ENCODE peak calls at places on chromosomes 5 and 9, in ten cellular contexts. B is fibroblast of villous mesenchyme, X is endothelial cell, S is progenitor cell of endocrine pancreas, P is cardiac fibroblast, U is A549, C is glutamatergic neuron, D is astrocyte, L is AG04450, R is MCF 10A. O is an unnamed sample.

GRCh38 chr5:144815131-144815530 is 644.5 kb downstream of the KCTD16 start:
- DNase-seq in B (no peak), X (no peak), S (no peak), P (peak), U (no peak), C (no peak), D (no peak), L (no peak), R (no peak), O (no peak)

GRCh38 chr9:112271466-112272098 is 61.8 kb downstream of the PTBP3 start:
- DNase-seq in B (no peak), X (no peak), S (no peak), P (peak), U (peak), C (no peak), D (peak), L (no peak), R (no peak), O (no peak)

GRCh38 chr9:106075568-106075967 is 381.2 kb downstream of the TMEM38B start:
- DNase-seq in B (no peak), X (no peak), S (no peak), P (no peak), U (no peak), C (no peak), D (no peak), L (no peak), R (peak), O (no peak)

GRCh38 chr5:173963867-173964429 is 25.0 kb upstream of the C5orf47 start:
- DNase-seq in B (no peak), X (no peak), S (no peak), P (no peak), U (no peak), C (peak), D (peak), L (no peak), R (no peak), O (no peak)

GRCh38 chr9:105662184-105663104 is at the start of gene TAL2:
- DNase-seq in B (no peak), X (no peak), S (no peak), P (no peak), U (no peak), C (no peak), D (no peak), L (no peak), R (no peak), O (peak)

GRCh38 chr5:30401479-30402058 is 791.9 kb upstream of the CDH6 start:
- DNase-seq in B (no peak), X (peak), S (peak), P (peak), U (no peak), C (peak), D (peak), L (peak), R (peak), O (no peak)

GRCh38 chr5:57176350-57176857 is 2.5 kb downstream of the GPBP1 start:
- DNase-seq in B (peak), X (no peak), S (no peak), P (peak), U (no peak), C (no peak), D (peak), L (no peak), R (peak), O (no peak)

GRCh38 chr9:69785757-69786156 is 25.9 kb upstream of the PTAR1 start:
- DNase-seq in B (peak), X (no peak), S (no peak), P (peak), U (no peak), C (no peak), D (peak), L (peak), R (peak), O (no peak)

GRCh38 chr9:69314547-69314946 is 10.5 kb upstream of the ENTREP1 start:
- DNase-seq in B (no peak), X (no peak), S (no peak), P (peak), U (no peak), C (no peak), D (no peak), L (no peak), R (no peak), O (no peak)

GRCh38 chr9:127501821-127502343 is 50.6 kb downstream of the LRSAM1 start:
- DNase-seq in B (no peak), X (no peak), S (no peak), P (no peak), U (no peak), C (no peak), D (no peak), L (no peak), R (no peak), O (no peak)

GRCh38 chr5:90645024-90645610 is 86.5 kb downstream of the ADGRV1 start:
- DNase-seq in B (no peak), X (no peak), S (no peak), P (no peak), U (no peak), C (no peak), D (peak), L (no peak), R (no peak), O (no peak)

GRCh38 chr9:34428325-34428958 is 29.9 kb downstream of the FAM219A start:
- DNase-seq in B (no peak), X (no peak), S (no peak), P (no peak), U (no peak), C (no peak), D (peak), L (no peak), R (no peak), O (no peak)

DNA sequence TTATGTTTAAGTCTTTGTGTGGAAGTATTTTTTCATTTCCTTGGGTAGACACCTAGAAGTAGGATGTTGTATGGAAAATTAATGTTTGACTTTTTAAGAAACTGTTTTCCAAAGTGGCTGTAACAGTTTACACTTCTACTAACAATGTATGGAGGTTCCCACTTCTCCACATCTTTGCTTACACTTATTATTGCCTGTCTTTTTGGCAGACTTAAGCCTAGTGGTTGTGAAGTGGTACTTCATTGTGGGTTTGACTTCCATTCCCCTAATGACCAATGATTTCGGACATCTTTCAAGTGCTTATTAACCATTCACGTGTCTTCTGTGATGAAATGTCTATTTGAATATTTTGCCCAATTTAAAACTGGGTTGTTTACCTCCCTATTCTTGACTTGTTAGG is 91.5 kb upstream of the CDKN2B start:
- DNase-seq in B (no peak), X (no peak), S (no peak), P (peak), U (no peak), C (no peak), D (no peak), L (no peak), R (no peak), O (no peak)
- TF ChIP-seq CTCF in B (peak), X (peak), S (peak), P (peak), U (no peak), C (peak), D (peak), L (peak), R (no peak), O (no peak)

GRCh38 chr5:3512291-3512690 is 83.3 kb upstream of the IRX1 start:
- DNase-seq in B (no peak), X (no peak), S (no peak), P (no peak), U (no peak), C (no peak), D (no peak), L (no peak), R (no peak), O (no peak)

GRCh38 chr5:3510642-3511041 is 85.0 kb upstream of the IRX1 start:
- DNase-seq in B (no peak), X (no peak), S (no peak), P (no peak), U (no peak), C (no peak), D (no peak), L (no peak), R (no peak), O (no peak)

GRCh38 chr5:3511774-3512173 is 83.9 kb upstream of the IRX1 start:
- DNase-seq in B (no peak), X (no peak), S (no peak), P (no peak), U (no peak), C (no peak), D (no peak), L (no peak), R (no peak), O (no peak)

DNA sequence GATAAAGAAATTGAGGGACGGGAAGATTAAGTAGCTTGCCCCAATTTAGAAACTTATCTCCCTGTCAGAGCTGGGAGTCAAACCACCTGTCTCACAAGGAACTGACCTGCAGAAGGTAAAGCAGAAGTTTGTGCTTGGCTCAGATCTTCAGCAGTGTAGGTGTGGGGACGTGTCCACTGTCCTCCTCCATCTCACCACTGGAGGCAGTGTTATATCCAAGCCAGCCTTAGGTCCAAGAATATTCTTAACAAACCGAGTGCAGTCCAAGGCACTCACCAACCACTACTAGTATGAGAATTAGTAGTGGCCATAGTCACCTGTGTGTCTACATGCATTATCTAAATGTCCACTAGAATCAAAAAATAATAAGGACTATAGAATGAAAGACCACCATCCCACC is 86.3 kb upstream of the IRX1 start:
- DNase-seq in B (no peak), X (no peak), S (no peak), P (no peak), U (no peak), C (no peak), D (no peak), L (no peak), R (peak), O (no peak)
- TF ChIP-seq CTCF in B (no peak), X (no peak), S (peak), P (no peak), U (no peak), C (no peak), D (no peak), L (no peak), R (no peak), O (no peak)

GRCh38 chr9:85118990-85119755 is 449.6 kb downstream of the NTRK2 start:
- DNase-seq in B (no peak), X (no peak), S (no peak), P (no peak), U (no peak), C (no peak), D (peak), L (no peak), R (peak), O (no peak)
- TF ChIP-seq CTCF in B (no peak), X (no peak), S (no peak), P (no peak), U (no peak), C (no peak), D (no peak), L (no peak), R (no peak), O (no peak)

GRCh38 chr5:15683332-15683731 is 183.4 kb downstream of the FBXL7 start:
- DNase-seq in B (no peak), X (peak), S (no peak), P (peak), U (no peak), C (peak), D (no peak), L (no peak), R (peak), O (no peak)
- TF ChIP-seq CTCF in B (peak), X (peak), S (peak), P (peak), U (no peak), C (no peak), D (no peak), L (peak), R (peak), O (no peak)

GRCh38 chr5:142600611-142601360 is 85.1 kb downstream of the FGF1 start:
- DNase-seq in B (peak), X (no peak), S (no peak), P (peak), U (no peak), C (no peak), D (peak), L (peak), R (no peak), O (no peak)

GRCh38 chr5:142600092-142600491 is 85.8 kb downstream of the FGF1 start:
- DNase-seq in B (no peak), X (no peak), S (no peak), P (no peak), U (no peak), C (no peak), D (no peak), L (no peak), R (no peak), O (no peak)

GRCh38 chr5:142602720-142603245 is 83.1 kb downstream of the FGF1 start:
- DNase-seq in B (no peak), X (no peak), S (no peak), P (peak), U (no peak), C (no peak), D (no peak), L (no peak), R (peak), O (no peak)

GRCh38 chr5:142598338-142598700 is 87.6 kb downstream of the FGF1 start:
- DNase-seq in B (no peak), X (no peak), S (no peak), P (no peak), U (no peak), C (no peak), D (no peak), L (no peak), R (no peak), O (no peak)

GRCh38 chr5:142601432-142601831 is 84.5 kb downstream of the FGF1 start:
- DNase-seq in B (no peak), X (no peak), S (no peak), P (peak), U (no peak), C (no peak), D (no peak), L (no peak), R (no peak), O (no peak)
- TF ChIP-seq CTCF in B (peak), X (no peak), S (no peak), P (peak), U (no peak), C (no peak), D (no peak), L (peak), R (no peak), O (no peak)

DNA sequence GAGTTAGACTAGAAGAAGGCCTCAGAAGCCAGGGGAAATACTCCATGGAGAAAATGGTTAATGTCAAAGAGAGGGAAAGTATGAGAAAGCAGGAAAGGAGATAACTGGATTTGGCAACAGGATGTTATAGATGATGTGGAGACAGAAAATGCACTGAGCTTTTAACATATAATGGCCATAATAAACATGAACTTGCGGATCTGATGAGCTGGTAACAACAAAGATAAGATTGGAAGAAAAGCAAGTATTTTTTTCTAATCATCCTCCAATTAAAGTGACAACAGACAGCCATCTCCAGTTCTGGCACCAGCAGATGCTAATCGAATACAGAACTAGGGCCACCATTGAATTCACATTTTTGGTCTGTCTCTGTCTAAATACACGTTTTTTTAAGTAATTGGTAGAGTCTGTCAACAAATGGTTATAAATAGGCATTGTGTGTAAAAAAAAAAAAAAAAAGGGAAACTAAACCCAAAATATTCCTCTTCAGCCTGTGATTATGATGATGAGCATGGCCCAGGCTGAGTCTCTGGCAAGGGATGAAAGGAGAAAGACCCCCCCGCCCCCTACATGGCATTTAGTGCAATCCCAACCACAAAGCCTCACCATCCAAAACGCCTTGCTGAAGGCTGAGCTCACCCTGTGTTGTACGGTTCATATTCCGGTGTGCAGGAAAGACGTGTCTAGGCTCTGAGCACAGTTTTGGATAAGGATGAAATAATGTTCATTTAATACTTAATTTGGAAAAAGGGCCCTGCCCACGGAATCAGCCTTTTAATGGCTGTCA is 149.6 kb upstream of the LHFPL2 start:
- DNase-seq in B (peak), X (no peak), S (no peak), P (peak), U (no peak), C (no peak), D (peak), L (no peak), R (no peak), O (no peak)
- TF ChIP-seq CTCF in B (no peak), X (no peak), S (no peak), P (no peak), U (no peak), C (no peak), D (no peak), L (no peak), R (no peak), O (no peak)

GRCh38 chr9:120151806-120152205 is 428.2 kb downstream of the CDK5RAP2 start:
- DNase-seq in B (no peak), X (no peak), S (no peak), P (no peak), U (no peak), C (peak), D (no peak), L (no peak), R (no peak), O (no peak)
- TF ChIP-seq CTCF in B (no peak), X (no peak), S (no peak), P (no peak), U (no peak), C (no peak), D (no peak), L (no peak), R (no peak), O (no peak)

GRCh38 chr5:172819569-172819968 is 14.5 kb upstream of the ERGIC1 start:
- DNase-seq in B (no peak), X (no peak), S (no peak), P (no peak), U (no peak), C (no peak), D (no peak), L (no peak), R (no peak), O (no peak)
- TF ChIP-seq CTCF in B (no peak), X (no peak), S (no peak), P (no peak), U (no peak), C (no peak), D (no peak), L (no peak), R (no peak), O (no peak)

O was measured in GM13976.